ENCODE peak calls at places on chromosomes 3 and 15, in nine cellular contexts. One of them, this sample, is unnamed. For H3K4me1, the result is how much of the 10 kb centered on the place peaks cover.

GRCh38 chr15:73239564-73240208 is 129.1 kb downstream of the HCN4 start:
- DNase-seq in ovary: no peak
- DNase-seq in MM.1S: no peak
- DNase-seq in A549: no peak
- DNase-seq in heart left ventricle: no peak
- DNase-seq in hepatocyte: no peak
- DNase-seq in left ventricle myocardium inferior: no peak
- DNase-seq in IMR-90: peak
- DNase-seq in mesenchymal stem cell: peak
- DNase-seq in this sample: no peak

GRCh38 chr3:53705774-53706173 is 140.4 kb downstream of the CHDH start:
- DNase-seq in heart left ventricle: no peak
- DNase-seq in IMR-90: no peak
- DNase-seq in hepatocyte: no peak
- DNase-seq in MM.1S: no peak
- DNase-seq in mesenchymal stem cell: no peak
- DNase-seq in left ventricle myocardium inferior: no peak
- DNase-seq in ovary: no peak
- DNase-seq in A549: no peak
- DNase-seq in this sample: no peak

GRCh38 chr3:49937081-49937480 is 2.9 kb upstream of the RBM6 start:
- DNase-seq in left ventricle myocardium inferior: no peak
- DNase-seq in mesenchymal stem cell: peak
- DNase-seq in A549: no peak
- DNase-seq in heart left ventricle: no peak
- DNase-seq in ovary: no peak
- DNase-seq in MM.1S: no peak
- DNase-seq in hepatocyte: peak
- DNase-seq in IMR-90: no peak
- DNase-seq in this sample: no peak

GRCh38 chr15:87848012-87848411 is 408.5 kb downstream of the NTRK3 start:
- DNase-seq in ovary: no peak
- DNase-seq in IMR-90: no peak
- DNase-seq in hepatocyte: no peak
- DNase-seq in left ventricle myocardium inferior: no peak
- DNase-seq in mesenchymal stem cell: no peak
- DNase-seq in heart left ventricle: no peak
- DNase-seq in A549: no peak
- DNase-seq in MM.1S: no peak
- DNase-seq in this sample: no peak

GRCh38 chr3:10280177-10280529 is 12.6 kb downstream of the GHRL start:
- DNase-seq in left ventricle myocardium inferior: no peak
- DNase-seq in A549: no peak
- DNase-seq in heart left ventricle: no peak
- DNase-seq in ovary: no peak
- DNase-seq in IMR-90: no peak
- DNase-seq in mesenchymal stem cell: no peak
- DNase-seq in hepatocyte: no peak
- DNase-seq in MM.1S: no peak
- DNase-seq in this sample: no peak

GRCh38 chr3:56917740-56918568 is 116.2 kb upstream of the ARHGEF3 start:
- DNase-seq in IMR-90: no peak
- DNase-seq in ovary: no peak
- DNase-seq in hepatocyte: no peak
- DNase-seq in left ventricle myocardium inferior: no peak
- DNase-seq in heart left ventricle: no peak
- DNase-seq in A549: no peak
- DNase-seq in mesenchymal stem cell: no peak
- DNase-seq in MM.1S: peak
- DNase-seq in this sample: no peak

GRCh38 chr3:182258538-182259177 is 534.6 kb upstream of the ATP11B start:
- DNase-seq in heart left ventricle: no peak
- DNase-seq in ovary: no peak
- DNase-seq in hepatocyte: peak
- DNase-seq in A549: peak
- DNase-seq in left ventricle myocardium inferior: no peak
- DNase-seq in mesenchymal stem cell: peak
- DNase-seq in IMR-90: no peak
- DNase-seq in MM.1S: peak
- DNase-seq in this sample: no peak

GRCh38 chr3:56758539-56758981 is 43.2 kb downstream of the ARHGEF3 start:
- DNase-seq in heart left ventricle: no peak
- DNase-seq in hepatocyte: peak
- DNase-seq in left ventricle myocardium inferior: no peak
- DNase-seq in mesenchymal stem cell: peak
- DNase-seq in ovary: no peak
- DNase-seq in IMR-90: peak
- DNase-seq in A549: peak
- DNase-seq in MM.1S: no peak
- DNase-seq in this sample: no peak

GRCh38 chr15:67828969-67829646 is 3.8 kb downstream of the SKOR1 start:
- DNase-seq in hepatocyte: no peak
- DNase-seq in IMR-90: no peak
- DNase-seq in A549: no peak
- DNase-seq in left ventricle myocardium inferior: no peak
- DNase-seq in MM.1S: no peak
- DNase-seq in mesenchymal stem cell: no peak
- DNase-seq in heart left ventricle: no peak
- DNase-seq in ovary: no peak
- DNase-seq in this sample: no peak

DNA sequence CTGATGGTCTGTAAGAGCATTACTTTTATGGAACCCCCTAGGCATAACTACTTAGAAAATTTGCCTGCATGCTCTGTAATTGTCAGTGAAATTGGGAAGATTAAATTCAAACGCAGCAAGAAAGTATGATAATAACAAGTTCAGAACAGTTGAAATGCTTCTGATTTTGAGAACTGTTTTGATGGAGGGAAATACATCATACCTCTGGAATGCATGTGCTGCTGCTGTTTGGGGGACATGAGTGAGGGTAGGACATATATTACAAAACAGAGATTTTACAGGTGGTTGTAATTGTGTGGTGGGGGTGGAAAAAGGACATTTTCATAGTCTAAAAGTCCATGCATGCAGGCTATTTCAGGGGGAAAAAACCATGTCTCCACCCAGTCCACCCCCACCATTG is 135.0 kb upstream of the DPH6 start:
- DNase-seq in left ventricle myocardium inferior: no peak
- DNase-seq in A549: no peak
- DNase-seq in mesenchymal stem cell: no peak
- DNase-seq in ovary: no peak
- DNase-seq in IMR-90: no peak
- DNase-seq in MM.1S: no peak
- DNase-seq in heart left ventricle: no peak
- DNase-seq in hepatocyte: no peak
- DNase-seq in this sample: no peak
- H3K27ac ChIP-seq in left ventricle myocardium inferior: no peak
- H3K27ac ChIP-seq in A549: no peak
- H3K27ac ChIP-seq in mesenchymal stem cell: no peak
- H3K27ac ChIP-seq in ovary: no peak
- H3K27ac ChIP-seq in IMR-90: no peak
- H3K27ac ChIP-seq in MM.1S: no peak
- H3K27ac ChIP-seq in heart left ventricle: no peak
- H3K27ac ChIP-seq in hepatocyte: no peak
- H3K27ac ChIP-seq in this sample: no peak

GRCh38 chr15:81297580-81298575 is 26.1 kb downstream of the STARD5 start:
- DNase-seq in MM.1S: no peak
- DNase-seq in hepatocyte: no peak
- DNase-seq in left ventricle myocardium inferior: no peak
- DNase-seq in mesenchymal stem cell: no peak
- DNase-seq in A549: no peak
- DNase-seq in IMR-90: no peak
- DNase-seq in heart left ventricle: no peak
- DNase-seq in ovary: no peak
- DNase-seq in this sample: no peak

GRCh38 chr15:81299630-81300273 is 24.2 kb downstream of the STARD5 start:
- DNase-seq in left ventricle myocardium inferior: no peak
- DNase-seq in heart left ventricle: no peak
- DNase-seq in MM.1S: no peak
- DNase-seq in hepatocyte: no peak
- DNase-seq in mesenchymal stem cell: no peak
- DNase-seq in A549: no peak
- DNase-seq in IMR-90: no peak
- DNase-seq in ovary: no peak
- DNase-seq in this sample: no peak

GRCh38 chr15:81296673-81297072 is 27.3 kb downstream of the STARD5 start:
- DNase-seq in mesenchymal stem cell: peak
- DNase-seq in ovary: no peak
- DNase-seq in hepatocyte: no peak
- DNase-seq in left ventricle myocardium inferior: peak
- DNase-seq in heart left ventricle: peak
- DNase-seq in A549: no peak
- DNase-seq in IMR-90: no peak
- DNase-seq in MM.1S: peak
- DNase-seq in this sample: no peak

GRCh38 chr15:81297147-81297572 is 26.8 kb downstream of the STARD5 start:
- DNase-seq in IMR-90: peak
- DNase-seq in ovary: no peak
- DNase-seq in left ventricle myocardium inferior: no peak
- DNase-seq in mesenchymal stem cell: no peak
- DNase-seq in heart left ventricle: no peak
- DNase-seq in hepatocyte: no peak
- DNase-seq in A549: no peak
- DNase-seq in MM.1S: no peak
- DNase-seq in this sample: no peak

DNA sequence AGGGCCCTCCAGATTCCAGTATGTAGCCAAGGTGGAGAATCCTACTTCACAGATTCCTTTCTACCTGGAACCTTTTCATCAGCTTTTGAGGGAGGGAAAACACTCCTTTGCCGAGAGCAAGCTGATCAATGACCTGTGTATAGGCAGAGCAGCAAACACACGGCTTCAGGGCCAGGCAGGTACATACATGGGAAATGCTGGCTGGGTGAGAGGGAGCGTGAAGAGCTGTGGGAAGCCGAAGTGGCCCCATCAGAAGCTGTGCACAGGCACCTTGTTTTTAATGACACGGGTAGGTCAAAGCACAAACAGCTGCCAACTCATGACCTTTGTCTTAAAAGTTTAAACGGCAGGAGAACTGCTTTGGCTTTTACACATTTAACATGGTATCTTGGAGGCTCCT is 25.3 kb downstream of the STARD5 start:
- DNase-seq in IMR-90: no peak
- DNase-seq in hepatocyte: no peak
- DNase-seq in ovary: no peak
- DNase-seq in A549: no peak
- DNase-seq in left ventricle myocardium inferior: no peak
- DNase-seq in heart left ventricle: no peak
- DNase-seq in mesenchymal stem cell: no peak
- DNase-seq in MM.1S: no peak
- DNase-seq in this sample: no peak
- H3K4me3 ChIP-seq in IMR-90: no peak
- H3K4me3 ChIP-seq in hepatocyte: no peak
- H3K4me3 ChIP-seq in ovary: no peak
- H3K4me3 ChIP-seq in A549: no peak
- H3K4me3 ChIP-seq in left ventricle myocardium inferior: peak
- H3K4me3 ChIP-seq in heart left ventricle: peak
- H3K4me3 ChIP-seq in mesenchymal stem cell: no peak
- H3K4me3 ChIP-seq in MM.1S: peak
- H3K4me3 ChIP-seq in this sample: no peak

GRCh38 chr15:74585857-74586256 is 29.8 kb upstream of the CLK3 start:
- DNase-seq in left ventricle myocardium inferior: no peak
- DNase-seq in hepatocyte: no peak
- DNase-seq in heart left ventricle: no peak
- DNase-seq in IMR-90: no peak
- DNase-seq in MM.1S: no peak
- DNase-seq in mesenchymal stem cell: no peak
- DNase-seq in A549: no peak
- DNase-seq in ovary: no peak
- DNase-seq in this sample: no peak
- H3K4me1 ChIP-seq in left ventricle myocardium inferior: under half
- H3K4me1 ChIP-seq in hepatocyte: under half
- H3K4me1 ChIP-seq in heart left ventricle: under half
- H3K4me1 ChIP-seq in IMR-90: under half
- H3K4me1 ChIP-seq in MM.1S: under half
- H3K4me1 ChIP-seq in mesenchymal stem cell: under half
- H3K4me1 ChIP-seq in A549: under half
- H3K4me1 ChIP-seq in ovary: under half
- H3K4me1 ChIP-seq in this sample: under half

GRCh38 chr15:45644437-45644836 is 9.6 kb downstream of the SQOR start:
- DNase-seq in ovary: no peak
- DNase-seq in IMR-90: no peak
- DNase-seq in MM.1S: no peak
- DNase-seq in hepatocyte: no peak
- DNase-seq in left ventricle myocardium inferior: no peak
- DNase-seq in A549: no peak
- DNase-seq in heart left ventricle: no peak
- DNase-seq in mesenchymal stem cell: no peak
- DNase-seq in this sample: no peak

GRCh38 chr15:45640610-45641009 is 5.8 kb downstream of the SQOR start:
- DNase-seq in MM.1S: no peak
- DNase-seq in A549: peak
- DNase-seq in ovary: no peak
- DNase-seq in left ventricle myocardium inferior: no peak
- DNase-seq in hepatocyte: peak
- DNase-seq in heart left ventricle: no peak
- DNase-seq in IMR-90: peak
- DNase-seq in mesenchymal stem cell: peak
- DNase-seq in this sample: no peak

GRCh38 chr15:45641374-45641778 is 6.5 kb downstream of the SQOR start:
- DNase-seq in IMR-90: peak
- DNase-seq in ovary: no peak
- DNase-seq in left ventricle myocardium inferior: no peak
- DNase-seq in mesenchymal stem cell: peak
- DNase-seq in MM.1S: no peak
- DNase-seq in heart left ventricle: no peak
- DNase-seq in A549: peak
- DNase-seq in hepatocyte: peak
- DNase-seq in this sample: no peak

GRCh38 chr15:45645026-45645980 is 10.5 kb downstream of the SQOR start:
- DNase-seq in A549: no peak
- DNase-seq in ovary: no peak
- DNase-seq in hepatocyte: peak
- DNase-seq in MM.1S: no peak
- DNase-seq in IMR-90: peak
- DNase-seq in left ventricle myocardium inferior: no peak
- DNase-seq in heart left ventricle: no peak
- DNase-seq in mesenchymal stem cell: peak
- DNase-seq in this sample: no peak

DNA sequence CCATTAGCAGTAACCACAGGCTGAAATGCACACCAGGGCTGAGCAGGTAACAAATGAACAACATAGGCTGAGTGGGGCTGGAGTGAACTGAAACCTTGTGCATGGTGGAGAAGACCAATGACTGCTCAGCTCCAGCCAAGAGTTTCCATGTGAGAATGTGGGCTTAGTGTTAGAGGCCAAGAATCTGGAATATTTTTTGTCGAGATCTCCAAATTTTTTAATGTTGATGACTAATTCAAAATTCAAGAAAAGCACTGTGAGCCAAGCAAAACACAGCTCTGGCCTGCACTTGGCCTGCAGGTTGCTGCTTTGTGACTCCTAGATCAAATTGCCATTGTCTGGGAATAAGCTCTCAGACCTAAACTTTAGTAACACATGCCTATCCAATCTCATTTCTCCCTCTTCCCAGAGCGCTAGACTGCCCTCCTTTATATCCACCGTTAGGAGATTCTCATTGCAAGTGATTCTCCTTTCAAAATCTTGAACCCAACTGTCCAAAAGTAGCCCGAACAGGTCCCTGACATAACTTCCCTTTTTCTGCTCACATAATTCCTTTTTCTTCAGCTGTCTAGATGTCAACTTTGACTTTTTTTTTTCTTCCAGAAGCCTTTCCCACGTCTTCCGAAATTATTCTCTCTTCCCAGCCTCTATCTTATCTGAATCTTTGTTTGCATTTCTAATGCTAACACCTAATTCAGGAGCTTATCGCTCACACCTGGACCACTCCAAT is 7.5 kb downstream of the SQOR start:
- DNase-seq in left ventricle myocardium inferior: no peak
- DNase-seq in MM.1S: no peak
- DNase-seq in hepatocyte: no peak
- DNase-seq in ovary: no peak
- DNase-seq in mesenchymal stem cell: peak
- DNase-seq in A549: no peak
- DNase-seq in heart left ventricle: peak
- DNase-seq in IMR-90: peak
- DNase-seq in this sample: peak
- H3K27ac ChIP-seq in left ventricle myocardium inferior: peak
- H3K27ac ChIP-seq in MM.1S: no peak
- H3K27ac ChIP-seq in hepatocyte: peak
- H3K27ac ChIP-seq in ovary: no peak
- H3K27ac ChIP-seq in mesenchymal stem cell: peak
- H3K27ac ChIP-seq in A549: peak
- H3K27ac ChIP-seq in heart left ventricle: no peak
- H3K27ac ChIP-seq in IMR-90: peak
- H3K27ac ChIP-seq in this sample: peak

This sample was measured in right cardiac atrium.